ENCODE peak calls at places on chromosome 22, in nine cellular contexts. V is upper lobe of right lung, X is lower lobe of right lung, A is epithelial cell of esophagus, I is lower leg skin, F is IMR-90, T is HFF-Myc, U is cardiac muscle cell, K is Caco-2. G is an unnamed sample.

GRCh38 chr22:49203863-49204598 is 623.6 kb downstream of the BRD1 start:
- DNase-seq in V (peak; percentile 43), X (no peak), A (no peak), I (no peak), F (no peak), T (no peak), U (no peak), K (peak; percentile 9), G (peak; percentile 1)

GRCh38 chr22:45308624-45309421 is 911 bp upstream of the FAM118A start:
- DNase-seq in V (no peak), X (no peak), A (no peak), I (no peak), F (no peak), T (no peak), U (no peak), K (no peak), G (no peak)

GRCh38 chr22:19892249-19892879 is 37.7 kb upstream of the GNB1L start:
- DNase-seq in V (no peak), X (no peak), A (no peak), I (no peak), F (peak; percentile 53), T (peak; percentile 30), U (no peak), K (no peak), G (no peak)

GRCh38 chr22:45917700-45918454 is 59.1 kb downstream of the WNT7B start:
- DNase-seq in V (no peak), X (no peak), A (no peak), I (no peak), F (no peak), T (no peak), U (no peak), K (no peak), G (no peak)

GRCh38 chr22:45932066-45932465 is 44.9 kb downstream of the WNT7B start:
- DNase-seq in V (no peak), X (no peak), A (no peak), I (no peak), F (no peak), T (no peak), U (no peak), K (no peak), G (no peak)

GRCh38 chr22:30318773-30319419 is 7.8 kb downstream of the TBC1D10A start:
- DNase-seq in V (no peak), X (no peak), A (no peak), I (no peak), F (no peak), T (no peak), U (peak; percentile 67), K (no peak), G (no peak)

GRCh38 chr22:19800306-19800705 is 39.7 kb downstream of the TBX1 start:
- DNase-seq in V (no peak), X (peak; percentile 37), A (no peak), I (no peak), F (no peak), T (no peak), U (no peak), K (no peak), G (no peak)

GRCh38 chr22:35629406-35630234 is 12.5 kb upstream of the MB start:
- DNase-seq in V (peak; percentile 66), X (peak; percentile 63), A (peak; percentile 97), I (peak; percentile 65), F (peak; percentile 98), T (peak; percentile 97), U (peak; percentile 37), K (no peak), G (no peak)

GRCh38 chr22:50705851-50706351 is 32.1 kb upstream of the ACR start:
- DNase-seq in V (peak; percentile 65), X (peak; percentile 40), A (no peak), I (no peak), F (no peak), T (no peak), U (no peak), K (no peak), G (no peak)

GRCh38 chr22:23898006-23898974 is 4.1 kb downstream of the MIF start:
- DNase-seq in V (no peak), X (no peak), A (no peak), I (no peak), F (no peak), T (no peak), U (no peak), K (no peak), G (no peak)

GRCh38 chr22:49300241-49300640 is 527.4 kb downstream of the BRD1 start:
- DNase-seq in V (peak; percentile 18), X (no peak), A (no peak), I (no peak), F (no peak), T (no peak), U (no peak), K (no peak), G (no peak)

GRCh38 chr22:27978875-27979274 is 59.8 kb upstream of the PITPNB start:
- DNase-seq in V (no peak), X (no peak), A (no peak), I (no peak), F (no peak), T (no peak), U (no peak), K (no peak), G (no peak)

DNA sequence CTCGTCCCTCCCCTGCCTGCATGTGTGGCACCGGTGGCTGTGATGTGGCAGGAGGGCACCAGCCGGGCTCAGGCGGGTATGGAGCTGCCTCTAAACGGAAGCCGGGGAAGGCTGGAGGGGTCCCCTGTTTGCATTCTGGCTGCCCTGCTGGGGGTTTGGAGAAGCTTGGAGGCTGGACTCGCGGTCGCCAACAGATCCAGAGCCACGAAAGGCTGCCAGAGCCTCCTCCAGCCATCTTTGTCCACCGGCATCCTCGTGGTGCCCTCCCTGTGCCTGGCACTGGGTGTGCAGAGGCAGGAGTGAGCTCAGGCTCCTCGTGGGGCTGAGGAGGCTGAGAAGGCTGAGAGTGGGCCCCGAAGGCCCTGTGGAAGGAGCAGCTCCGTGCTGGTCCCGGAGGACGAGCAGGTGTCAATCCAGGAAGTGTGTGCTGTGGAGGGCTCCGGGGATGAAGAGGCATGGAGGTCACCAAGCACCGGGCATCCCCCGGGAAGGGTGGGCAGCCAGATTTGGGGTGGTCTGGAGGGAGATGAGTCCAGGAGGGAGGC is 937 bp downstream of the KDELR3 start:
- DNase-seq in V (peak; percentile 64), X (peak; percentile 39), A (no peak), I (no peak), F (no peak), T (no peak), U (no peak), K (no peak), G (no peak)
- H3K4me3 ChIP-seq in V (peak overlapping the region; percentile 63), X (peak overlapping the region; percentile 63), A (no peak overlapping the region), I (no peak overlapping the region), F (peak overlapping the region; percentile 95), T (peak overlapping the region; percentile 76), U (no peak overlapping the region), K (no peak overlapping the region), G (no peak overlapping the region)

DNA sequence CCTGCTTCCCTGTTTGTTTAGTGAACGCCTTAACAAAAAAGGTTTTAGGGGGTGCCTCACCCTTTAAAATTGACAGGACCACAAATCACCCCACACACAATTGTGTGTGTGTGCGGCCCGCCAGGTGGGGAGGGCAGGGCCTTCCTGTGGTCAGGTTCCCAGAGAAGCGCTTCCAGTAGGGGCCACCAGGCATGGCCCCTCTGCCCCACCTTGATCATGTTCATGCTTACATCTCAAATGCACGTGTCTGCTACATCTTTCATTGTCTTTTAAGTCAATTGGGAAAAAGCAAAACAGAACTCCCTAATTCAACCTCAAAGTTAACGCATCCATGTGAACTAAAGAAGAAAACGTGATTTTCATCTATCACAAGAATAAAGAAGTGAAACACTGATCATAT is 1335.3 kb downstream of the TBC1D22A start:
- DNase-seq in V (no peak), X (no peak), A (no peak), I (no peak), F (no peak), T (no peak), U (no peak), K (no peak), G (no peak)
- H3K4me3 ChIP-seq in V (no peak overlapping the region), X (no peak overlapping the region), A (no peak overlapping the region), I (no peak overlapping the region), F (no peak overlapping the region), T (no peak overlapping the region), U (no peak overlapping the region), K (no peak overlapping the region), G (no peak overlapping the region)

DNA sequence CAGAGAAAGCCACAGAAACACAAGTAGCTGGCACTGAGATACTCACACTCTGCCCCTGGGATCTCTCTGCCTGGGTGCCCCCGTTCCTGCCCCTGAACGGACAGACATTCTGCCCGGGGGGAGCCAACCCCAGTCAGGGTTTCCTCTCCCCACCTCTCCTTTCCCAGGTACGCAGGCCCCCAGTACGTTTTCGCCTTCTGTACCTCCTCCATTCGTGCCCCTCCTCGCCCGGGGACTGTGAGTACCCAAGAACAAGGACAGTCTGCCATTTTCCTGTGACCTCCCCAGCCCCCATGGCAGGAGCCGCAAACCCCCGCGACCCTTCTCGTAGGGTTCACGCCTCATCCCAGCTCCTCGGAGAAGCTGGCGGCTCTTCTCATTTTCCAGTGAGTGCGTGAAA is 29.1 kb upstream of the ELFN2 start:
- DNase-seq in V (no peak), X (no peak), A (no peak), I (no peak), F (no peak), T (no peak), U (no peak), K (no peak), G (no peak)
- H3K4me3 ChIP-seq in V (no peak overlapping the region), X (no peak overlapping the region), A (no peak overlapping the region), I (no peak overlapping the region), F (no peak overlapping the region), T (no peak overlapping the region), U (no peak overlapping the region), K (no peak overlapping the region), G (no peak overlapping the region)

GRCh38 chr22:29056472-29056871 is 5.2 kb downstream of the C22orf31 start:
- DNase-seq in V (no peak), X (no peak), A (no peak), I (no peak), F (no peak), T (no peak), U (no peak), K (no peak), G (no peak)

GRCh38 chr22:29050457-29050856 is 11.2 kb downstream of the C22orf31 start:
- DNase-seq in V (no peak), X (no peak), A (no peak), I (no peak), F (no peak), T (no peak), U (no peak), K (no peak), G (no peak)

GRCh38 chr22:29053048-29053702 is 8.5 kb downstream of the C22orf31 start:
- DNase-seq in V (no peak), X (no peak), A (no peak), I (no peak), F (no peak), T (no peak), U (no peak), K (no peak), G (no peak)

GRCh38 chr22:29054251-29054767 is 7.3 kb downstream of the C22orf31 start:
- DNase-seq in V (no peak), X (no peak), A (no peak), I (no peak), F (no peak), T (no peak), U (no peak), K (no peak), G (no peak)

GRCh38 chr22:29055192-29055830 is 6.3 kb downstream of the C22orf31 start:
- DNase-seq in V (no peak), X (no peak), A (no peak), I (no peak), F (no peak), T (no peak), U (no peak), K (no peak), G (no peak)
- H3K4me3 ChIP-seq in V (no peak overlapping the region), X (no peak overlapping the region), A (no peak overlapping the region), I (no peak overlapping the region), F (no peak overlapping the region), T (no peak overlapping the region), U (no peak overlapping the region), K (no peak overlapping the region), G (no peak overlapping the region)

GRCh38 chr22:43476341-43476740 is 64.5 kb downstream of the MPPED1 start:
- DNase-seq in V (no peak), X (no peak), A (no peak), I (no peak), F (no peak), T (no peak), U (no peak), K (no peak), G (no peak)
- H3K4me3 ChIP-seq in V (no peak overlapping the region), X (no peak overlapping the region), A (no peak overlapping the region), I (no peak overlapping the region), F (no peak overlapping the region), T (no peak overlapping the region), U (no peak overlapping the region), K (no peak overlapping the region), G (no peak overlapping the region)